ENCODE peak calls at places on chromosome 19, in nine cellular contexts. L is CD8-positive, alpha-beta memory T cell; O is IMR-90; A is right lobe of liver; D is transverse colon; G is adrenal gland; S is keratinocyte; N is left lung; U is aorta. H is an unnamed sample.

GRCh38 chr19:43731854-43732253 is 16.0 kb downstream of the IRGC start:
- DNase-seq in L (no peak), O (peak), A (no peak), D (no peak), G (no peak), S (no peak), N (no peak), U (no peak), H (no peak)

GRCh38 chr19:33403221-33403972 is 29.9 kb downstream of the CEBPG start:
- DNase-seq in L (no peak), O (no peak), A (peak), D (peak), G (no peak), S (no peak), N (peak), U (peak), H (no peak)

GRCh38 chr19:27974082-27974513 is 1238.9 kb downstream of the UQCRFS1 start:
- DNase-seq in L (no peak), O (no peak), A (no peak), D (peak), G (peak), S (no peak), N (no peak), U (no peak), H (no peak)

GRCh38 chr19:16330368-16330801 is 5.8 kb downstream of the KLF2 start:
- DNase-seq in L (peak), O (peak), A (peak), D (peak), G (peak), S (peak), N (peak), U (peak), H (peak)

GRCh38 chr19:48554385-48555091 is 2.6 kb downstream of the SULT2B1 start:
- DNase-seq in L (no peak), O (no peak), A (no peak), D (no peak), G (peak), S (no peak), N (no peak), U (no peak), H (no peak)

GRCh38 chr19:35596366-35596999 is 10.5 kb downstream of the PMIS2 start:
- DNase-seq in L (no peak), O (no peak), A (no peak), D (no peak), G (no peak), S (no peak), N (no peak), U (peak), H (no peak)

GRCh38 chr19:32624410-32624809 is 43.4 kb downstream of the PDCD5 start:
- DNase-seq in L (no peak), O (no peak), A (no peak), D (no peak), G (no peak), S (no peak), N (no peak), U (no peak), H (no peak)

GRCh38 chr19:49862411-49863253 is 4.7 kb downstream of the PNKP start:
- DNase-seq in L (no peak), O (no peak), A (peak), D (no peak), G (peak), S (no peak), N (peak), U (peak), H (no peak)

GRCh38 chr19:47176627-47177090 is 46.0 kb downstream of the SAE1 start:
- DNase-seq in L (peak), O (peak), A (no peak), D (no peak), G (peak), S (no peak), N (no peak), U (peak), H (no peak)

GRCh38 chr19:36605101-36605838 is at the start of gene ZNF382:
- DNase-seq in L (peak), O (peak), A (peak), D (peak), G (peak), S (no peak), N (peak), U (peak), H (peak)

GRCh38 chr19:4278926-4279529 is at the start of gene SHD:
- DNase-seq in L (no peak), O (no peak), A (no peak), D (no peak), G (no peak), S (no peak), N (no peak), U (no peak), H (no peak)
- H3K4me3 ChIP-seq in L (no peak), O (no peak), A (peak), D (peak), G (no peak), S (no peak), N (no peak), U (no peak), H (peak)

DNA sequence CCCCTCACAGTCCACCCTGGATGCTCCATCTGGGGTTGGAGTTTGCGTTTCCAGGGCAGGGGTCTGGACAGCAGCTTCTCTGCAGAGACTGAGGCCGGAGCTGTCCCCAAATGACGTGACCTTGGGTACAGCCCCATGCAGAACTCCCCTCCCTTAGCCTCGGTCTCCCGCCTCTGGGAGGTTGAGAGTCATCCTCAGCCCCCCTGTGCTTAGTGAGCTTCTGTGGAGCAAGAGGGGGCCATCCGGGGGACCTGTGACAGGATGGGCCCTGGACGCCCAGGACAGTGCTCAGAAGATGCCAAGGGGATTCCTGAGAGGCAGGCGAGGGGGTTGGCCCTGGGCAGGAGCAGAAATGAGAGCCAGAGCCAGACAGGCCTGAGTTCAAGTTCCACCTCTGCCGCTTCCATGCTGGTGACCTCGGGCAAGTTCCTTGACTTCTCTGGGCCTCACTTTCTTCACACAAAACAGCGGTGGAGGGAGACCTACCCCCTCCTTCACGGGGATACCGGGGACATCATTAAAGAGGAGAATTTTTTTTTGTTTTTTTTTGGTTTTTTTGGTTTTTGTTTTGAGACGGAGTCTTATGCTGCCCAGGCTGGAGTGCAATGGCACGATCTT is 20.3 kb downstream of the SMIM24 start:
- DNase-seq in L (no peak), O (no peak), A (no peak), D (no peak), G (no peak), S (no peak), N (no peak), U (no peak), H (no peak)
- H3K27ac ChIP-seq in L (no peak), O (peak), A (peak), D (peak), G (peak), S (no peak), N (peak), U (peak), H (peak)

GRCh38 chr19:3606690-3607289 is at the start of gene TBXA2R:
- DNase-seq in L (peak), O (peak), A (no peak), D (peak), G (peak), S (no peak), N (peak), U (peak), H (peak)
- H3K4me3 ChIP-seq in L (peak), O (peak), A (peak), D (peak), G (peak), S (peak), N (peak), U (peak), H (peak)

GRCh38 chr19:38663156-38663651 is 15.8 kb downstream of the ACTN4 start:
- DNase-seq in L (no peak), O (no peak), A (peak), D (no peak), G (peak), S (no peak), N (no peak), U (no peak), H (no peak)
- H3K27ac ChIP-seq in L (no peak), O (peak), A (peak), D (peak), G (peak), S (peak), N (peak), U (peak), H (peak)

DNA sequence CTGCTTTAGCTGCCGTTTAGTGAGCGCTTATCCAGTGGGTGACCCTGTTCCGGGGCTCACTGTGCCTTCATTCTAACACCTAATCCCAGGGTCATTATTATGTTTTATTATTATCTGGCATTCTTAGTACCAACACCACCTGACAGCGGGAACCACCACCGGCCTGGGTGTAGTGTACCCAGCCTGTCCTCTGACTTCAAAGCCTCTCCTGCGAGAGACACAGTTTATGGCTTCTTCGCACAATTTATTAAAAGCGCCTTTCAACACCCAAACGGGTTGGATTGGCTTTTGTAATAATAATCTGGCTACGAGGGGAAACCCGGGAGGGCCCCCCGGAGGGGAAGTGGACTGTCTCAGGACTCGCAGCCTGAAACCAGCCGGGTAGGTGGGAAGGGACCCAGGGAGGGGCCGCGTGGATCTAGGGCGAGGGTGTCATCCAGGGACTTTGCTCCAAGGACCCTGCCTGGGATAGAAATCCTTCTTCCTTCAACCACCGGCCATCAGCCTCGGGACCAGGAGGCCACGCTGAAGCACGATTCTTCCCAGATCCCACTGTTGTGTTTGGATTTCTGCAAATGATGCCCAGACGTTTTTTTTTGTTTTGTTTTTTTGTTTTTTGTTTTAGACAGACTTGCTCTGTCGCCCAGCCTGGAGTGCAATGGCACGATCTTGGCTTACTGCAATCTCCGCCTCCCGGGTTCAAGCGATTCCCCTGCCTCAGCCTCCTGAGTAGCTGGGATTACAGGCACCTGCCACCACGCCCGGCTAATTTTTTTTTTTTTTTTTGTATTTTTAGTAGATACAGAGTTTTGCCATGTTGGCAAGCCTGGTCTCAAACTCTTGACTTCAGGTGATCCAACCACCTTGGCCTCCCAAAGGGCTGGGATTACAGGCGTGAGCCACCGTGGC is 1.6 kb upstream of the ZBTB7A start:
- DNase-seq in L (no peak), O (no peak), A (no peak), D (peak), G (no peak), S (no peak), N (peak), U (no peak), H (no peak)
- H3K4me3 ChIP-seq in L (peak), O (peak), A (peak), D (peak), G (no peak), S (no peak), N (peak), U (no peak), H (peak)

DNA sequence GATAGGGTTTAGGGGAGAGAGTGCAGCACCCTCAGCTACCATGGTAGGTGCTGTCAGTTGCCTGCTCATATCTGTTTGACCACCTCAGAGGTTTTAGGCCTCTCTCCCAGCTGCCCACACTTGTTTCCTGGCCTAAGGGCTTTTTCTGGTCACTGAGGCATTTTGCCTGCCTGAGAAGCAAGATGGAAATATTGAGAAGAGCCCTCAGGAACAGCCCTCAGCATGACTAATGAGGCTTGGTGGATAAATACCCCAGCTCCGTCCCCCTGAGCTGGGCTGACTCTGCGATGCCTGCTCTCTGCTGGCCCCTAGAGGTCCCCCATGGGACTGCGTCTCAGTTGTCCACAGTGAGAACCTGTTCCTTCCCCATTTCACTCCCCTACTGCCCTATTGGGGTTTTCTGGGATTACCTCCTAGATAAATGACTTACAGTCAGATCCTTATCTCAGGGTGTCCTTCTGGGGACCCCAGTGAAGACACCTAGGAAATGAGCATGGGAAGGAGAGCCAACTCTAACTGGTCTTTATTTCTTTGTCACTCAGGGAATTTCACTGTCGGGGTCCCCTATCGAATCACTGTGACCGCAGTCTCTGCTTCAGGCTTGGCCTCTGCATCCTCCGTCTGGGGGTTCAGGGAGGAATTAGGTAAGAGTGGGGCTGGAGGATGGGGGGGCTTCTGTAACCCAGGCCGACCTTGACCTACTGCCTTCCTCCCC is 13.3 kb downstream of the PALM3 start:
- DNase-seq in L (peak), O (no peak), A (no peak), D (peak), G (peak), S (no peak), N (peak), U (peak), H (no peak)
- H3K27ac ChIP-seq in L (no peak), O (no peak), A (no peak), D (no peak), G (no peak), S (no peak), N (no peak), U (no peak), H (no peak)

GRCh38 chr19:44750713-44751112 is 2.2 kb downstream of the BCL3 start:
- DNase-seq in L (no peak), O (no peak), A (no peak), D (no peak), G (no peak), S (no peak), N (no peak), U (no peak), H (no peak)
- H3K4me3 ChIP-seq in L (no peak), O (peak), A (peak), D (peak), G (no peak), S (no peak), N (peak), U (no peak), H (peak)

GRCh38 chr19:42111811-42112210 is 20.4 kb downstream of the POU2F2 start:
- DNase-seq in L (no peak), O (peak), A (no peak), D (no peak), G (no peak), S (no peak), N (no peak), U (no peak), H (no peak)
- H3K27ac ChIP-seq in L (no peak), O (peak), A (no peak), D (no peak), G (no peak), S (peak), N (no peak), U (no peak), H (no peak)

GRCh38 chr19:2042485-2043268 is 8.4 kb downstream of the MKNK2 start:
- DNase-seq in L (no peak), O (no peak), A (peak), D (peak), G (no peak), S (no peak), N (peak), U (peak), H (peak)
- H3K4me3 ChIP-seq in L (peak), O (no peak), A (peak), D (peak), G (no peak), S (peak), N (peak), U (peak), H (peak)